ENCODE peak calls at places on chromosome 18, in four cellular contexts. A is mesendoderm, U is OCI-LY7, M is lower lobe of right lung. G is an unnamed sample.

GRCh38 chr18:69759046-69759445 is 188.6 kb downstream of the CD226 start:
- DNase-seq in U (no peak), A (no peak), M (no peak), G (no peak)

GRCh38 chr18:13376298-13376840 is 157.8 kb downstream of the LDLRAD4 start:
- DNase-seq in M (no peak), A (no peak), U (no peak), G (no peak)

GRCh38 chr18:73987247-73987980 is 160.2 kb downstream of the FBXO15 start:
- DNase-seq in A (no peak), M (no peak), U (no peak), G (no peak)

GRCh38 chr18:8351173-8351572 is 258.1 kb upstream of the RAB12 start:
- DNase-seq in A (no peak), U (no peak), M (no peak), G (no peak)

GRCh38 chr18:66867653-66868052 is 263.8 kb upstream of the CDH19 start:
- DNase-seq in A (no peak), U (no peak), M (no peak), G (no peak)

GRCh38 chr18:11989966-11990380 is 8.7 kb downstream of the IMPA2 start:
- DNase-seq in M (no peak), A (peak; percentile 42), U (no peak), G (no peak)

GRCh38 chr18:23825496-23825895 is 136.2 kb downstream of the LAMA3 start:
- DNase-seq in A (no peak), U (no peak), M (no peak), G (no peak)

GRCh38 chr18:44586782-44587524 is 93.7 kb upstream of the SETBP1 start:
- DNase-seq in U (no peak), A (no peak), M (no peak), G (no peak)

GRCh38 chr18:45958730-45959129 is 8.4 kb downstream of the EPG5 start:
- DNase-seq in M (no peak), A (no peak), U (no peak), G (no peak)

GRCh38 chr18:11887305-11888262 is 20.5 kb downstream of the MPPE1 start:
- DNase-seq in U (no peak), A (no peak), M (no peak), G (peak; percentile 23)

GRCh38 chr18:8809514-8809913 is 104.2 kb downstream of the MTCL1 start:
- DNase-seq in U (no peak), M (no peak), A (no peak), G (no peak)

GRCh38 chr18:332721-333513 is 65.1 kb upstream of the THOC1 start:
- DNase-seq in A (no peak), M (no peak), U (no peak), G (no peak)

GRCh38 chr18:41378628-41379027 is 576.4 kb upstream of the PIK3C3 start:
- DNase-seq in M (no peak), U (no peak), A (peak; percentile 52), G (no peak)

GRCh38 chr18:35026407-35027061 is 14.7 kb upstream of the MAPRE2 start:
- DNase-seq in M (no peak), U (peak; percentile 35), A (peak; percentile 75), G (no peak)

GRCh38 chr18:61308795-61309393 is 24.3 kb upstream of the CDH20 start:
- DNase-seq in U (no peak), M (no peak), A (no peak), G (no peak)

GRCh38 chr18:74353169-74353775 is 37.6 kb downstream of the C18orf63 start:
- DNase-seq in M (no peak), U (peak; percentile 12), A (peak; percentile 79), G (peak; percentile 80)

GRCh38 chr18:12580630-12581342 is 77.1 kb downstream of the SPIRE1 start:
- DNase-seq in U (no peak), M (no peak), A (no peak), G (no peak)

GRCh38 chr18:67735506-67735905 is 219.0 kb upstream of the DSEL start:
- DNase-seq in A (no peak), M (no peak), U (no peak), G (no peak)

GRCh38 chr18:10094154-10094553 is 180.3 kb downstream of the VAPA start:
- DNase-seq in A (no peak), M (no peak), U (no peak), G (no peak)

GRCh38 chr18:74116628-74117554 is 30.7 kb downstream of the FBXO15 start:
- DNase-seq in A (peak; percentile 89), M (no peak), U (peak; percentile 41), G (no peak)

GRCh38 chr18:31241900-31242409 is 76.0 kb upstream of the DSG1 start:
- DNase-seq in M (no peak), U (no peak), A (peak; percentile 87), G (no peak)

GRCh38 chr18:59837586-59837985 is 62.2 kb upstream of the PMAIP1 start:
- DNase-seq in U (peak; percentile 72), A (peak; percentile 85), M (no peak), G (no peak)

GRCh38 chr18:79527656-79528055 is 131.9 kb downstream of the NFATC1 start:
- DNase-seq in U (no peak), M (peak; percentile 27), A (no peak), G (peak; percentile 56)

GRCh38 chr18:45386256-45386655 is 229.0 kb upstream of the SLC14A2 start:
- DNase-seq in U (peak; percentile 6), A (peak; percentile 84), M (no peak), G (no peak)

GRCh38 chr18:28412521-28412920 is 235.6 kb upstream of the CDH2 start:
- DNase-seq in U (no peak), A (no peak), M (no peak), G (no peak)

GRCh38 chr18:44579028-44579692 is 101.5 kb upstream of the SETBP1 start:
- DNase-seq in U (peak; percentile 25), M (no peak), A (peak; percentile 72), G (no peak)

GRCh38 chr18:49647496-49648168 is 85.8 kb downstream of the LIPG start:
- DNase-seq in U (no peak), A (no peak), M (no peak), G (no peak)

GRCh38 chr18:54154231-54154630 is 70.2 kb downstream of the MBD2 start:
- DNase-seq in M (no peak), U (no peak), A (no peak), G (no peak)

GRCh38 chr18:34649072-34649471 is 61.0 kb upstream of the DTNA start:
- DNase-seq in A (no peak), M (no peak), U (no peak), G (no peak)

GRCh38 chr18:74579704-74580103 is 18.0 kb upstream of the ZNF407 start:
- DNase-seq in M (no peak), U (no peak), A (peak; percentile 72), G (no peak)

GRCh38 chr18:79861687-79862086 is 63.9 kb downstream of the KCNG2 start:
- DNase-seq in A (no peak), U (no peak), M (no peak), G (no peak)

GRCh38 chr18:23245461-23245860 is 110.2 kb downstream of the CABLES1 start:
- DNase-seq in M (no peak), A (no peak), U (no peak), G (no peak)

GRCh38 chr18:51083398-51083797 is 53.4 kb downstream of the SMAD4 start:
- DNase-seq in M (no peak), A (no peak), U (no peak), G (no peak)

GRCh38 chr18:34875150-34875549 is 165.1 kb downstream of the DTNA start:
- DNase-seq in U (no peak), A (no peak), M (no peak), G (no peak)

GRCh38 chr18:49639643-49640361 is 77.9 kb downstream of the LIPG start:
- DNase-seq in A (no peak), M (no peak), U (no peak), G (no peak)

GRCh38 chr18:46445914-46446313 is 211.1 kb downstream of the LOXHD1 start:
- DNase-seq in U (no peak), A (no peak), M (no peak), G (no peak)

GRCh38 chr18:25759111-25759510 is 331.3 kb downstream of the SS18 start:
- DNase-seq in M (no peak), A (no peak), U (no peak), G (no peak)

GRCh38 chr18:34467059-34467458 is 242.3 kb upstream of the NOL4 start:
- DNase-seq in U (no peak), M (no peak), A (no peak), G (no peak)

GRCh38 chr18:60809937-60810336 is 437.4 kb upstream of the MC4R start:
- DNase-seq in A (no peak), M (no peak), U (no peak), G (no peak)

GRCh38 chr18:57441395-57441794 is 6.2 kb downstream of the ONECUT2 start:
- DNase-seq in A (peak; percentile 58), U (no peak), M (no peak), G (no peak)
- H3K4me3 ChIP-seq in A (no peak overlapping the region), U (no peak overlapping the region), M (no peak overlapping the region), G (no peak overlapping the region)

GRCh38 chr18:3595282-3596273 is 145.6 kb downstream of the TGIF1 start:
- DNase-seq in A (peak; percentile 76), M (no peak), U (peak; percentile 64), G (no peak)

GRCh38 chr18:3596324-3597158 is 146.6 kb downstream of the TGIF1 start:
- DNase-seq in U (peak; percentile 79), M (peak; percentile 62), A (peak; percentile 86), G (peak; percentile 44)

GRCh38 chr18:3599235-3599634 is 149.3 kb downstream of the TGIF1 start:
- DNase-seq in U (no peak), M (no peak), A (no peak), G (no peak)

GRCh38 chr18:3599861-3600260 is 149.9 kb downstream of the TGIF1 start:
- DNase-seq in M (no peak), U (no peak), A (no peak), G (no peak)

DNA sequence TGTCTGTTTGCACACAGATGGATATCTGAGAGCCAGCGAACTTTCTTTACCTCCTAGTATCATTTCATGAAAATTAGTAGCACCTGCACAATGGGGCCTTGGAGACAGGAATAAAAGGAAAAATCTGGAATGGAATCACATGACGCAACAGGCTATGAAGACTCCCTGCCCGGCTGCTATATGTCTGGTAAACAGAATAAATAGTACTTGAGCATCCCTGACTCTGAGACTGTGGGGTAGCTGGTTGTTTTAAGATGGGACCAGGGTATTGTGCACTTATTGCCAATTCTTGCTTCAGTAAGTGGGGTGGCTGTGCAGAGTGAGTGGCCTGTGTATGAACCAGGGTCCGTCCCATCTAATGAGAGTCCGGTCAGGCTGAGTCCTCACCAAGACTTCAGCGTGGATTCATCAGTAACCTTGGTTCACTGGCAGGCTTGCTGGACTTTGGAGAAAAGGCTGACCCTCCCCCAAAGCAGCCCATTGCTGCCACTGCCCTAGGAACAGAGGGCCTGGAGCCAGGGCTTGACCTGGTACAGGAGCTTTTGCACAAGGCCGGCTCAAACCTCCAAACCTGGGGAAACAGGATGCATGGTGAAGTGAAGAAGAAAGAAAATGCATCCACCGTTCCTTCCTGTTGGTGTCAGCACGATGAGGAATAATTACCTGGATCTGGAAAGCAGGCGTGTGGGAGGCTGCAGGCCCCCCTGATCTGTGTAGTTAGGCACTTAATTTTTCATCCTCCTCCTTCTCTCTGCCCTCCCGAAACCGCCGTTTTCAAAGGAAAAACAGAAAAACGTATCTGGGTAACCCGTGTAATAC is 147.4 kb downstream of the TGIF1 start:
- DNase-seq in U (no peak), A (no peak), M (no peak), G (no peak)
- H3K4me3 ChIP-seq in U (peak overlapping the region; percentile 79), A (no peak overlapping the region), M (peak overlapping the region; percentile 57), G (no peak overlapping the region)

GRCh38 chr18:58687871-58688308 is 16.6 kb downstream of the MALT1 start:
- DNase-seq in U (no peak), M (no peak), A (no peak), G (no peak)
- H3K4me3 ChIP-seq in U (no peak overlapping the region), M (no peak overlapping the region), A (no peak overlapping the region), G (no peak overlapping the region)

GRCh38 chr18:58403799-58404455 is 225.0 kb downstream of the ALPK2 start:
- DNase-seq in U (no peak), A (no peak), M (no peak), G (peak; percentile 52)
- H3K4me3 ChIP-seq in U (no peak overlapping the region), A (no peak overlapping the region), M (no peak overlapping the region), G (no peak overlapping the region)

G was measured in tibial artery.